ENCODE peak calls at places on chromosome 6, in five cellular contexts. N, O, P, A and T are unnamed samples.

GRCh38 chr6:87909849-87910248 is 137.8 kb upstream of the SPACA1 start:
- DNase-seq in N (no peak), O (no peak), P (no peak), A (no peak), T (peak; percentile 30)

GRCh38 chr6:155154158-155154830 is 109.5 kb upstream of the CLDN20 start:
- DNase-seq in N (no peak), O (no peak), P (peak; percentile 30), A (no peak), T (peak; percentile 36)

GRCh38 chr6:69601132-69601531 is 195.7 kb downstream of the LMBRD1 start:
- DNase-seq in N (no peak), O (no peak), P (no peak), A (no peak), T (no peak)

GRCh38 chr6:159107451-159108260 is 61.5 kb upstream of the FNDC1 start:
- DNase-seq in N (no peak), O (no peak), P (no peak), A (no peak), T (no peak)

GRCh38 chr6:71496018-71496800 is 207.6 kb downstream of the OGFRL1 start:
- DNase-seq in N (peak; percentile 38), O (no peak), P (no peak), A (no peak), T (no peak)

GRCh38 chr6:56746767-56747504 is 104.2 kb upstream of the DST start:
- DNase-seq in N (no peak), O (no peak), P (no peak), A (no peak), T (no peak)

GRCh38 chr6:56353860-56354259 is 106.5 kb upstream of the COL21A1 start:
- DNase-seq in N (no peak), O (no peak), P (no peak), A (no peak), T (no peak)

GRCh38 chr6:158256746-158257424 is 55.4 kb upstream of the TULP4 start:
- DNase-seq in N (no peak), O (no peak), P (no peak), A (no peak), T (no peak)

GRCh38 chr6:16165641-16166040 is 36.8 kb downstream of the MYLIP start:
- DNase-seq in N (no peak), O (no peak), P (no peak), A (no peak), T (no peak)

GRCh38 chr6:24848461-24848860 is 49.7 kb upstream of the ARMH2 start:
- DNase-seq in N (no peak), O (no peak), P (no peak), A (no peak), T (no peak)

GRCh38 chr6:44542401-44543116 is 155.1 kb downstream of the CDC5L start:
- DNase-seq in N (no peak), O (no peak), P (no peak), A (no peak), T (no peak)

GRCh38 chr6:70651326-70651905 is 16.3 kb upstream of the SMAP1 start:
- DNase-seq in N (no peak), O (no peak), P (no peak), A (no peak), T (no peak)

GRCh38 chr6:135738646-135739045 is 112.9 kb upstream of the PDE7B start:
- DNase-seq in N (no peak), O (no peak), P (no peak), A (no peak), T (no peak)

GRCh38 chr6:28266563-28266961 is 381 bp upstream of the ZSCAN26 start:
- DNase-seq in N (no peak), O (no peak), P (no peak), A (no peak), T (no peak)

GRCh38 chr6:163240556-163240955 is 174.0 kb upstream of the QKI start:
- DNase-seq in N (no peak), O (no peak), P (no peak), A (no peak), T (no peak)

GRCh38 chr6:53484409-53485280 is 60.3 kb downstream of the GCLC start:
- DNase-seq in N (no peak), O (peak; percentile 55), P (peak; percentile 67), A (no peak), T (peak; percentile 75)

GRCh38 chr6:105875974-105876640 is 210.0 kb upstream of the PRDM1 start:
- DNase-seq in N (no peak), O (no peak), P (no peak), A (no peak), T (no peak)

GRCh38 chr6:118469468-118469867 is 78.6 kb upstream of the PLN start:
- DNase-seq in N (no peak), O (no peak), P (peak; percentile 44), A (no peak), T (peak; percentile 21)

GRCh38 chr6:94190030-94190429 is 770.7 kb upstream of the EPHA7 start:
- DNase-seq in N (no peak), O (no peak), P (no peak), A (no peak), T (no peak)

GRCh38 chr6:100382767-100383195 is 81.9 kb downstream of the SIM1 start:
- DNase-seq in N (no peak), O (no peak), P (no peak), A (no peak), T (no peak)

GRCh38 chr6:165899592-165899991 is 236.6 kb upstream of the PDE10A start:
- DNase-seq in N (no peak), O (no peak), P (no peak), A (no peak), T (no peak)

GRCh38 chr6:154302111-154302752 is 54.4 kb downstream of the IPCEF1 start:
- DNase-seq in N (peak; percentile 90), O (no peak), P (no peak), A (no peak), T (peak; percentile 94)

GRCh38 chr6:4358414-4359107 is 223.2 kb upstream of the ECI2 start:
- DNase-seq in N (no peak), O (peak; percentile 98), P (peak; percentile 88), A (peak; percentile 90), T (peak; percentile 90)

DNA sequence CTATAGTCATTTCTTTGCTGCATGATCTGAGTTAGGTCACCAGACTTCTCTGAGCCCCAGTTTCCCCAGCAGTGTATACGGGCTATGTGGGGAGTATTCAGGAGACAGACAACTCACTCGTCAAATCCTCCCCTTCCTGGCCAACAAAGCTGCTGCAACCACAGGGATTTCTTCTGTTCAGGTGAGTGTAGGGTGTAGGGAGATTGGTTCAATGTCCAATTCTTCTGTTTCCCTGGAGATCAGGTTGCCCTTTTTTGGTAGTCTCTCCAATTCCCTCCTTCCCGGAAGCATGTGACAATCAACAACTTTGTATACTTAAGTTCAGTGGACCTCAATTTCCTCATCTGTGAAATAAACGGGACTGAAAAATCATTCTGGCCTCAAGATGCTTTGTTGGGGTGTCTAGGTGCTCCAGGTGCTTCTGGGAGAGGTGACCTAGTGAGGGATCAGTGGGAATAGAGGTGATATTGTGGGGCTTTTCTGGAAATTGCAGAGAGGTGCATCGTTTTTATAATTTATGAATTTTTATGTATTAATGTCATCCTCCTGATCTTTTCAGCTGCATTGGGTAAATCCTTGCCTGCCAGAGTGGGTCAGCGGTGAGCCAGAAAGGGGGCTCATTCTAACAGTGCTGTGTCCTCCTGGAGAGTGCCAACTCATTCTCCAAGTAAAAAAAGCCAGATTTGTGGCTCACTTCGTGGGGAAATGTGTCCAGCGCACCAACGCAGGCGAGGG is 594 bp upstream of the CDKN1A start:
- DNase-seq in N (no peak), O (no peak), P (peak; percentile 97), A (no peak), T (peak; percentile 35)
- TF ChIP-seq CTCF in N (no peak), O (no peak), P (no peak), A (no peak), T (no peak)

DNA sequence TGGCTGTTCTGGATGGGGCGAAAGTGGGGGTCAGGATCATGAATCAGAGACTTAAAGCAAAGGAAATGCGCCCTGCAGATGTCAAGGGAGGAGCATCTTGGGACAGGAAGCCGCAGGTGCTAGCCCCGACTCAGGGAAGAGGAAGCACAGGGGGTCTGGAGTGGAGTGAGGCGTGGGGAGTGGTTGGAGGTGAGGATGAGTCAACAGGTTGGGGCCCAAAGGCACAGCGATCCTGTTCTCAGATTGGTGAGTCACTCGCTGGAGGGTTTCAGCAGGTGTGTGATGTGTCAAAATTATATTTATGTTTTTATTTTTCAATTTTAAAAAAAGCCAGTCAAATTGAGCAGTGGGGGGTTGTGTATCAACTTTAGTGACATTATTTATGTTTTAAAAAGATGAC is 19.0 kb downstream of the PACSIN1 start:
- DNase-seq in N (peak; percentile 8), O (peak; percentile 28), P (no peak), A (no peak), T (peak; percentile 69)
- TF ChIP-seq MAX in N (no peak), O (no peak), P (no peak), A (no peak), T (no peak)

GRCh38 chr6:32609731-32610640 is 20.3 kb upstream of the HLA-DRB1 start:
- DNase-seq in N (peak; percentile 100), O (peak; percentile 94), P (peak; percentile 21), A (peak; percentile 25), T (peak; percentile 72)
- TF ChIP-seq POLR2A in N (peak; percentile 59), O (no peak), P (no peak), A (no peak), T (no peak)

DNA sequence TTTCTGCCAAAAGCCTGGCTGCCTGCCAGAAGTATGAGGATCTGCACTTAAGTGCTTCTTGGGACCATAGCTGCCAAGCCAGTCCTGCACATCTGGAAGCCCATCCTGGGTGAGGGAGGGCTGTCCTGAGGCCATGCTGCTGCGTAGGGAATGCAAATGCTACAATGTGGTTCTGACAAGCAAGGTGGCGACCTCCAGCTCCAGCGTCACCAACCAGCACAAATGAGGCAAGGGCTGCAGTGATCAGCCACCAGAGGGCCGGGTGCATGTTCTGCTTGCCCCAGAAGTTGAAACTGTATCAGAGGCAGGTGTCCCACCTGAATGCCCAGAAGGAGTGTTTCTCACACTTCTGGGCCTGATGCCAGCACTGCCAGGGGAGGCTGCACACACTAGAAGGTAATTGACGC is 99.1 kb upstream of the KCNQ5 start:
- DNase-seq in N (no peak), O (no peak), P (peak; percentile 9), A (peak; percentile 1), T (peak; percentile 39)
- TF ChIP-seq CTCF in N (peak; percentile 32), O (peak; percentile 37), P (peak; percentile 41), A (no peak), T (peak; percentile 34)